ENCODE peak calls at places on chromosomes 4 and X, in eight cellular contexts. Y is T-helper 1 cell; I is H9; D is cardiac fibroblast; G is activated CD4-positive, CD25-positive, alpha-beta regulatory T cell treated with anti-CD3 and anti-CD28 coated beads, Interleukin-2, amount 50 U/mL, for 72 hours; R is astrocyte of the spinal cord; W is head of caudate nucleus; A is HL-60. L is an unnamed sample.

GRCh38 chr4:94957030-94957429 is 199.3 kb downstream of the BMPR1B start:
- DNase-seq in Y (no peak), I (peak; percentile 28), D (no peak), G (no peak), R (no peak), W (no peak), A (no peak), L (no peak)

GRCh38 chr4:87557348-87557747 is 28.2 kb upstream of the SPARCL1 start:
- DNase-seq in Y (no peak), I (no peak), D (no peak), G (no peak), R (no peak), W (no peak), A (no peak), L (no peak)

GRCh38 chr4:175536852-175537453 is 275.1 kb downstream of the GPM6A start:
- DNase-seq in Y (no peak), I (no peak), D (peak; percentile 66), G (no peak), R (peak; percentile 86), W (peak; percentile 53), A (peak; percentile 8), L (no peak)

GRCh38 chr4:5812506-5813229 is 80.2 kb downstream of the CRMP1 start:
- DNase-seq in Y (no peak), I (no peak), D (peak; percentile 83), G (no peak), R (peak; percentile 70), W (peak; percentile 77), A (peak; percentile 60), L (no peak)

GRCh38 chrX:84907324-84907946 is 96.2 kb upstream of the APOOL start:
- DNase-seq in Y (no peak), I (no peak), D (peak; percentile 1), G (no peak), R (peak; percentile 3), W (no peak), A (no peak), L (no peak)

GRCh38 chr4:136078971-136079370 is 1453.3 kb downstream of the PCDH18 start:
- DNase-seq in Y (no peak), I (no peak), D (peak; percentile 3), G (no peak), R (peak; percentile 78), W (no peak), A (peak; percentile 19), L (no peak)

GRCh38 chrX:153848325-153848724 is 18.0 kb upstream of the PDZD4 start:
- DNase-seq in Y (no peak), I (peak; percentile 62), D (no peak), G (no peak), R (no peak), W (no peak), A (no peak), L (no peak)

GRCh38 chr4:42816189-42816588 is 76.3 kb upstream of the GRXCR1 start:
- DNase-seq in Y (no peak), I (no peak), D (no peak), G (no peak), R (no peak), W (peak; percentile 2), A (no peak), L (no peak)

GRCh38 chr4:77082886-77083608 is 7.3 kb upstream of the CCNI start:
- DNase-seq in Y (no peak), I (no peak), D (no peak), G (no peak), R (no peak), W (no peak), A (peak; percentile 64), L (no peak)

GRCh38 chr4:118265312-118266144 is 87.3 kb downstream of the PRSS12 start:
- DNase-seq in Y (no peak), I (peak; percentile 40), D (peak; percentile 21), G (peak; percentile 38), R (no peak), W (peak; percentile 27), A (peak; percentile 24), L (no peak)

L was measured in activated T-helper 2 cell treated with anti-CD3 and anti-CD28 coated beads, Interferon-gamma antibody, Interleukin-2, Interleukin-4, amounts not matched to agents 10 μg/mL and 5 μg/mL and 100 μg/mL, durations not matched to agents 14 hours and 24 hours and 36 hours.